ENCODE peak calls at places on chromosomes 13 and 19, in ten cellular contexts. X is ovary; H is BJ; O is foreskin fibroblast; Y is tibial artery; I is WTC11; P is osteocyte; A is activated CD8-positive, alpha-beta T cell treated with anti-CD3 and anti-CD28 coated beads for 36 hours; V is endothelial cell; L is CD8-positive, alpha-beta T cell. D is an unnamed sample.

GRCh38 chr19:42280761-42281174 is 11.7 kb downstream of the CIC start:
- DNase-seq in P (peak), A (peak), I (no peak), H (no peak), X (no peak), V (no peak), O (peak), Y (peak), L (no peak), D (no peak)

GRCh38 chr19:13823256-13823655 is 28.0 kb downstream of the ZSWIM4 start:
- DNase-seq in L (no peak), P (no peak), A (no peak), Y (peak), X (no peak), H (no peak), V (no peak), I (no peak), O (no peak), D (no peak)

GRCh38 chr13:111564657-111565056 is 244.2 kb downstream of the TEX29 start:
- DNase-seq in I (no peak), V (no peak), X (no peak), O (no peak), L (no peak), P (no peak), A (no peak), H (no peak), Y (no peak), D (no peak)

GRCh38 chr19:46984077-46985010 is 35.3 kb upstream of the NPAS1 start:
- DNase-seq in P (no peak), L (no peak), A (no peak), X (no peak), V (no peak), O (peak), I (no peak), Y (no peak), H (no peak), D (no peak)

GRCh38 chr13:28258401-28258800 is 120.1 kb downstream of the PAN3 start:
- DNase-seq in O (no peak), V (no peak), X (no peak), P (no peak), I (no peak), Y (no peak), H (no peak), A (no peak), L (no peak), D (no peak)

GRCh38 chr13:113820813-113821651 is 42.8 kb downstream of the GAS6 start:
- DNase-seq in Y (peak), A (no peak), X (peak), I (no peak), L (no peak), V (no peak), P (peak), O (peak), H (peak), D (no peak)

GRCh38 chr19:34998777-34999497 is 1.2 kb upstream of the GRAMD1A start:
- DNase-seq in I (no peak), X (no peak), P (no peak), H (no peak), V (no peak), O (no peak), L (no peak), A (no peak), Y (peak), D (no peak)

GRCh38 chr19:10095948-10096614 is 6.4 kb downstream of the ANGPTL6 start:
- DNase-seq in L (peak), X (peak), Y (peak), V (peak), I (peak), P (peak), A (peak), O (peak), H (peak), D (peak)

GRCh38 chr13:98144501-98145350 is 1.8 kb downstream of the FARP1 start:
- DNase-seq in I (peak), Y (no peak), X (no peak), L (no peak), H (peak), P (no peak), O (peak), A (no peak), V (peak), D (no peak)

GRCh38 chr19:7215176-7215575 is 79.0 kb downstream of the INSR start:
- DNase-seq in P (no peak), L (no peak), X (no peak), I (no peak), A (no peak), O (no peak), H (no peak), V (no peak), Y (no peak), D (no peak)

GRCh38 chr13:79767126-79767525 is 286.2 kb downstream of the NDFIP2 start:
- DNase-seq in H (no peak), L (no peak), A (no peak), O (no peak), Y (no peak), X (no peak), V (no peak), I (no peak), P (no peak), D (no peak)

GRCh38 chr13:27161423-27161822 is 10.2 kb downstream of the USP12 start:
- DNase-seq in L (no peak), V (no peak), X (no peak), I (no peak), P (no peak), H (no peak), O (no peak), Y (no peak), A (no peak), D (no peak)

GRCh38 chr19:8697671-8698432 is 743 bp downstream of the ACTL9 start:
- DNase-seq in A (peak), H (no peak), X (no peak), P (peak), Y (no peak), I (peak), V (no peak), O (no peak), L (no peak), D (no peak)

DNA sequence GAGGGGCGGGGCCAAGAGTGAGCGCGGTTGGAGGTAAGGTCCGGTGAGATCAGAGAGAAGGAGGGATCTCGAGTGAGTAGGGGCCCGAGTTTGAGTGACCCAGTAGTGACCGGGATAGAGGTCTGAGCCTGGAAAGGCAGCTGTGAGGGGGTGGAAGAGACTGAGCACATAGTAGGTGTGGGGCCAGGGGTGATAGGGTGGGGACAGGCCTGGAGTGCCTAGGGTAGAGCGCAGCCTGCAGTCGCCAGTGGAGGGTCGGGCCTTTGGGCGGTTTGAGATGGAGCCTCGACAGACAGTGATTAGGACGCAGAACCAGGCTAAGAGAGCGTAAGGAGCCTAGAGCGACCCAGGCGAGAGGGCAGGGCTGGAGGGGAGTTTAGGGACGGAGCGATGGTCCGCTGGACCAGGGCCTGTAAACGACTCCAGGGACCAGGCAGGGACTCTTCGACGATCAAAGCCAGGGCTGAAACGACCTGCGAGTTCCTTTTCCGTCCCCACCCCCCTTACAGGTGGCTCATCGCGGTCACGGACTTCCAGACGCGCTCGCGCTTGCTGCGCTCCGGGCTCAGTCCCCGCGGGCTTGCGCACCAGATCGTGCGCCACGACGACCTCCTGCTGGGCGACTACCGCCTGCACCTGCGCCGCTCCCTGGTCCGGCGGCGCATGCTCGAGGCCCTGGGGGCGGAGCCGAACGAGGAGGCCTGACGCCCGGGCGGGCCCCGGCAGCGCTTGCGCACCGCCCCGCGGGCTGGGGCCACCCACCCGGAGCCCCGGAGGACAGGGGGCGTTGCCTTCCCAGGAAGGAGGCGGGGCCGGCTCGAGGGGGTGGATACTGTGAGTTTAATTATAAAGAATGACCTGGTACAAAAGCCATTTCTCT is 9.4 kb downstream of the C19orf81 start:
- DNase-seq in L (peak), A (peak), I (peak), Y (no peak), V (peak), H (no peak), P (no peak), O (peak), X (peak), D (peak)
- TF ChIP-seq CTCF in L (no peak), A (no peak), I (no peak), Y (no peak), V (no peak), H (no peak), P (no peak), O (no peak), X (no peak), D (no peak)

DNA sequence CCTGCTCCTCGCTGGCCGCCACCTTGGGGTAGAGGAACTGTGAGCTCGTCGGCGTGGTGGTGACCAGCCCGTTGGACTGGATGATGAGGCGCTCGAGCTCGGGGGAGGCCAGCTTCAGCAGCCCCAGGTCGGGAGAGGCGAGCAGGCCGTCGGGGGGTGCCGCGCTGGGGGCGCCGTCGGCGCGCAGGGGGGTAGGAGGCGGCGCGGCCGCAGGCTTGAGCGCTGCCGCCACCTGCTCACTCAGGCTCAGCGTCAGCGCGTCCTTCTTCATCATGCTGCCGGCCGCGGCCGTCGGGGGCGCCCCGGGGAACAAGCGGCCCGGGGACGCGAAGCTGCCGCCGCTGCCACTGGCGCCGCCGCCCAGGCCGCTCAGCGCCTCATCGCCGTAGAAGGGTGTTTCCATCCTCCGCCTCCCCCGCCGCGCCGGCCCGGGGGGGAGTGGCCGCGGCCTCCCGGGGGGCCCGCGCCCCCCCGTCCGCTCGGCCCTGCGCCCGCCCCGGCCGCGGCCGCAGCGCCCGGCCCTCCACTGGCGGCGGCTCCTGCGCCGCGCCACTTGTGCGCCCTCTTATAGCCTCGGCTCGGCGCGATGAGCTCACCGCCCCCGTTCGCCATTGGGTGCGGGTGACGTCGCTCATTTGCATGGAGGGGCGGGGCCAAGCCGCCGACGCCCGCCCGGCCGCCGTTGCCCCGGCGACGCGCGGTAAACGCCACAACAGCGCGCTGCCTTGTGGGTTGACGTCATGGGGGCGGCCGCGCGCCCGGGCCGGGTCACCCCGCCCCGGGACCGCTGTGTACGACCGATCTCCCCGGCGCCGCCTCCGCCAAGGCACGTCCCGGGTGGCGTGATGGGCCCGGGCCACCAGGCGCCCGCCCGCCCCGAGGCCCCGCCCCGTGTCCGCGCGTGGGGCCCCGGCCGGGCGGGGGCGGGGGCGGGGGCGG is at the start of gene JUND:
- DNase-seq in O (peak), I (peak), H (peak), A (peak), V (peak), P (peak), L (peak), X (peak), Y (peak), D (peak)
- TF ChIP-seq CTCF in O (no peak), I (no peak), H (no peak), A (no peak), V (peak), P (no peak), L (no peak), X (no peak), Y (no peak), D (no peak)

DNA sequence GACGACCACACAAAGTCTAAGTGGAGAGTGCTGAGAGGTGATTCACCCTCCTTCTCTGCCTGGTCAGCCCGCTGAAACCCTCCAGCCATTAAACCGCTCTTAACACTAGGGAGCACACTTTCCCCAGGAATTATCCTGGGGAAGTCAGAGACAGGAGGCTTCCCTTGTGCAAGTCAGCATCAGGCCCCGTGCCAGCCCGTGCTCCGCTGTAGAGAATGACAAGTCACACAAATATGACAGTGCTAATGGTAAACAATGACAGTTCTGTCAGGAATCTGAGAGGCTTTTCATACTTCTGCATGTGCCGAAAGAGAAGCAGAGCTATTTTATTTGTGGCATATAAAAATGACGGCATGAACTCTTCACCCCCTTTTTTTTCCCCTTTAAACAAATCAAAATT is 816.9 kb upstream of the SLC10A2 start:
- DNase-seq in P (peak), O (peak), A (no peak), H (peak), V (peak), Y (peak), X (no peak), I (peak), L (no peak), D (peak)
- TF ChIP-seq CTCF in P (peak), O (peak), A (no peak), H (peak), V (no peak), Y (peak), X (no peak), I (peak), L (no peak), D (peak)

GRCh38 chr19:48330012-48330681 is 4.8 kb downstream of the EMP3 start:
- DNase-seq in V (peak), A (peak), P (no peak), X (peak), I (peak), H (no peak), L (peak), Y (peak), O (no peak), D (peak)
- TF ChIP-seq CTCF in V (no peak), A (no peak), P (no peak), X (no peak), I (no peak), H (no peak), L (no peak), Y (no peak), O (no peak), D (no peak)

D was measured in mesothelial cell of epicardium.